ENCODE peak calls at places on chromosomes 6 and 20, in nine cellular contexts. One of them, this sample, is unnamed.

GRCh38 chr20:3383878-3384495 is 23.5 kb downstream of the DNAAF9 start:
- DNase-seq in nephron progenitor cell: no peak
- DNase-seq in cardiac fibroblast: no peak
- DNase-seq in CD4-positive, alpha-beta T cell: no peak
- DNase-seq in Panc1: no peak
- DNase-seq in mesothelial cell of epicardium: no peak
- DNase-seq in retinal pigment epithelial cell: no peak
- DNase-seq in Calu3: no peak
- DNase-seq in lower leg skin: no peak
- DNase-seq in this sample: no peak

GRCh38 chr6:53986721-53987526 is 124.3 kb upstream of the MLIP start:
- DNase-seq in nephron progenitor cell: peak
- DNase-seq in cardiac fibroblast: peak
- DNase-seq in CD4-positive, alpha-beta T cell: no peak
- DNase-seq in Panc1: no peak
- DNase-seq in mesothelial cell of epicardium: no peak
- DNase-seq in retinal pigment epithelial cell: peak
- DNase-seq in Calu3: no peak
- DNase-seq in lower leg skin: no peak
- DNase-seq in this sample: peak

GRCh38 chr6:158002249-158002950 is 20.7 kb downstream of the SYNJ2 start:
- DNase-seq in nephron progenitor cell: no peak
- DNase-seq in cardiac fibroblast: no peak
- DNase-seq in CD4-positive, alpha-beta T cell: no peak
- DNase-seq in Panc1: no peak
- DNase-seq in mesothelial cell of epicardium: no peak
- DNase-seq in retinal pigment epithelial cell: no peak
- DNase-seq in Calu3: peak
- DNase-seq in lower leg skin: no peak
- DNase-seq in this sample: no peak

GRCh38 chr20:24634855-24635254 is 165.4 kb downstream of the SYNDIG1 start:
- DNase-seq in nephron progenitor cell: peak
- DNase-seq in cardiac fibroblast: peak
- DNase-seq in CD4-positive, alpha-beta T cell: no peak
- DNase-seq in Panc1: no peak
- DNase-seq in mesothelial cell of epicardium: no peak
- DNase-seq in retinal pigment epithelial cell: peak
- DNase-seq in Calu3: no peak
- DNase-seq in lower leg skin: peak
- DNase-seq in this sample: peak

GRCh38 chr20:49534314-49534713 is 33.6 kb downstream of the PTGIS start:
- DNase-seq in nephron progenitor cell: peak
- DNase-seq in cardiac fibroblast: peak
- DNase-seq in CD4-positive, alpha-beta T cell: peak
- DNase-seq in Panc1: peak
- DNase-seq in mesothelial cell of epicardium: no peak
- DNase-seq in retinal pigment epithelial cell: no peak
- DNase-seq in Calu3: peak
- DNase-seq in lower leg skin: no peak
- DNase-seq in this sample: peak

GRCh38 chr20:15328084-15328483 is 990.7 kb upstream of the FLRT3 start:
- DNase-seq in nephron progenitor cell: no peak
- DNase-seq in cardiac fibroblast: no peak
- DNase-seq in CD4-positive, alpha-beta T cell: no peak
- DNase-seq in Panc1: no peak
- DNase-seq in mesothelial cell of epicardium: no peak
- DNase-seq in retinal pigment epithelial cell: no peak
- DNase-seq in Calu3: no peak
- DNase-seq in lower leg skin: no peak
- DNase-seq in this sample: no peak

GRCh38 chr6:157151989-157152388 is 171.3 kb downstream of the TMEM242 start:
- DNase-seq in nephron progenitor cell: no peak
- DNase-seq in cardiac fibroblast: peak
- DNase-seq in CD4-positive, alpha-beta T cell: no peak
- DNase-seq in Panc1: no peak
- DNase-seq in mesothelial cell of epicardium: no peak
- DNase-seq in retinal pigment epithelial cell: no peak
- DNase-seq in Calu3: no peak
- DNase-seq in lower leg skin: no peak
- DNase-seq in this sample: peak

GRCh38 chr20:11159728-11160127 is 485.9 kb upstream of the JAG1 start:
- DNase-seq in nephron progenitor cell: no peak
- DNase-seq in cardiac fibroblast: peak
- DNase-seq in CD4-positive, alpha-beta T cell: no peak
- DNase-seq in Panc1: no peak
- DNase-seq in mesothelial cell of epicardium: no peak
- DNase-seq in retinal pigment epithelial cell: no peak
- DNase-seq in Calu3: no peak
- DNase-seq in lower leg skin: no peak
- DNase-seq in this sample: peak

GRCh38 chr6:45472383-45472782 is 94.6 kb upstream of the SUPT3H start:
- DNase-seq in nephron progenitor cell: no peak
- DNase-seq in cardiac fibroblast: peak
- DNase-seq in CD4-positive, alpha-beta T cell: no peak
- DNase-seq in Panc1: no peak
- DNase-seq in mesothelial cell of epicardium: no peak
- DNase-seq in retinal pigment epithelial cell: no peak
- DNase-seq in Calu3: no peak
- DNase-seq in lower leg skin: no peak
- DNase-seq in this sample: peak

GRCh38 chr6:131001113-131001776 is 61.8 kb downstream of the EPB41L2 start:
- DNase-seq in nephron progenitor cell: no peak
- DNase-seq in cardiac fibroblast: no peak
- DNase-seq in CD4-positive, alpha-beta T cell: no peak
- DNase-seq in Panc1: no peak
- DNase-seq in mesothelial cell of epicardium: no peak
- DNase-seq in retinal pigment epithelial cell: no peak
- DNase-seq in Calu3: no peak
- DNase-seq in lower leg skin: no peak
- DNase-seq in this sample: no peak

GRCh38 chr6:131000544-131000943 is 62.5 kb downstream of the EPB41L2 start:
- DNase-seq in nephron progenitor cell: no peak
- DNase-seq in cardiac fibroblast: no peak
- DNase-seq in CD4-positive, alpha-beta T cell: no peak
- DNase-seq in Panc1: no peak
- DNase-seq in mesothelial cell of epicardium: no peak
- DNase-seq in retinal pigment epithelial cell: no peak
- DNase-seq in Calu3: no peak
- DNase-seq in lower leg skin: no peak
- DNase-seq in this sample: no peak

GRCh38 chr6:131004387-131004755 is 58.7 kb downstream of the EPB41L2 start:
- DNase-seq in nephron progenitor cell: no peak
- DNase-seq in cardiac fibroblast: no peak
- DNase-seq in CD4-positive, alpha-beta T cell: no peak
- DNase-seq in Panc1: no peak
- DNase-seq in mesothelial cell of epicardium: no peak
- DNase-seq in retinal pigment epithelial cell: no peak
- DNase-seq in Calu3: no peak
- DNase-seq in lower leg skin: no peak
- DNase-seq in this sample: no peak

GRCh38 chr6:131001945-131002661 is 60.9 kb downstream of the EPB41L2 start:
- DNase-seq in nephron progenitor cell: no peak
- DNase-seq in cardiac fibroblast: peak
- DNase-seq in CD4-positive, alpha-beta T cell: no peak
- DNase-seq in Panc1: no peak
- DNase-seq in mesothelial cell of epicardium: no peak
- DNase-seq in retinal pigment epithelial cell: no peak
- DNase-seq in Calu3: no peak
- DNase-seq in lower leg skin: no peak
- DNase-seq in this sample: peak

GRCh38 chr6:131003419-131004386 is 59.3 kb downstream of the EPB41L2 start:
- DNase-seq in nephron progenitor cell: no peak
- DNase-seq in cardiac fibroblast: no peak
- DNase-seq in CD4-positive, alpha-beta T cell: no peak
- DNase-seq in Panc1: no peak
- DNase-seq in mesothelial cell of epicardium: no peak
- DNase-seq in retinal pigment epithelial cell: no peak
- DNase-seq in Calu3: no peak
- DNase-seq in lower leg skin: no peak
- DNase-seq in this sample: no peak
- TF ChIP-seq CTCF in nephron progenitor cell: no peak
- TF ChIP-seq CTCF in cardiac fibroblast: no peak
- TF ChIP-seq CTCF in CD4-positive, alpha-beta T cell: no peak
- TF ChIP-seq CTCF in Panc1: no peak
- TF ChIP-seq CTCF in mesothelial cell of epicardium: no peak
- TF ChIP-seq CTCF in retinal pigment epithelial cell: no peak
- TF ChIP-seq CTCF in Calu3: no peak
- TF ChIP-seq CTCF in lower leg skin: no peak
- TF ChIP-seq CTCF in this sample: no peak

GRCh38 chr6:160978141-160978926 is 13.2 kb upstream of the MAP3K4 start:
- DNase-seq in nephron progenitor cell: no peak
- DNase-seq in cardiac fibroblast: peak
- DNase-seq in CD4-positive, alpha-beta T cell: no peak
- DNase-seq in Panc1: no peak
- DNase-seq in mesothelial cell of epicardium: no peak
- DNase-seq in retinal pigment epithelial cell: no peak
- DNase-seq in Calu3: no peak
- DNase-seq in lower leg skin: no peak
- DNase-seq in this sample: peak
- TF ChIP-seq CTCF in nephron progenitor cell: no peak
- TF ChIP-seq CTCF in cardiac fibroblast: no peak
- TF ChIP-seq CTCF in CD4-positive, alpha-beta T cell: no peak
- TF ChIP-seq CTCF in Panc1: no peak
- TF ChIP-seq CTCF in mesothelial cell of epicardium: no peak
- TF ChIP-seq CTCF in retinal pigment epithelial cell: no peak
- TF ChIP-seq CTCF in Calu3: no peak
- TF ChIP-seq CTCF in lower leg skin: no peak
- TF ChIP-seq CTCF in this sample: no peak

DNA sequence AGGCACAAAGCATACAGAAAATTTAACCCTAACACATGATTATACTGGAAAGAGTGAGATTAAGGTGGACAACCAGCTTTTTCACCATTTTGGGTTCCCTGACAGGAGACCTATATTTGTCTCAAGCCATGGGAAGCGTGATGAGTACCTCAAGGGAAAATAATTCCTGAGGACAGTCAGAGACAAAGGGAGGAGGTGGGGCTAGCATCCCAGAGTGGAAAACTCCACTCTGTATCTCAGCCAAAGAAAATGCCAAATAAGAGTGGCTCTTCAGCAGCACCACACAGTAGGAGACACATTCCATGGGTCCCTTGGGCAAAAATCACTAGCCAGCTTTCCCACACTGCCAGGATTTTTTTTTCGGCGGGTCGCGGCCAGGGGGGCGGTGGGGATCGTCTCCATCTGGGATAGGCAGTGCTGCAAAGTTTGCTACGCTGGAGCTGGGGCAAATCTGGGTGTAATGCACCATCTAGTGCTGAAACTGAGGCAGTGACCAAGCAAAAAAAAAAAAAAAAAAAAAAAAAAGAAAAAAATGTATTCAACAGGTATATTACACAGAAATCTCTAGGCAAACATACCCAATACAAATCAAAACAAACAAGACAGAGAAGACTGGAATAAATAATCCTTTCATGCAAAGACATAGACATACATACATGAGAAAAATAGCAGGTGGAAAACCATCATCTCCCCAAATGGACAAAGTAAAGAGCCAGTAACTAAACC is 77.3 kb upstream of the SLC35F1 start:
- DNase-seq in nephron progenitor cell: peak
- DNase-seq in cardiac fibroblast: peak
- DNase-seq in CD4-positive, alpha-beta T cell: no peak
- DNase-seq in Panc1: no peak
- DNase-seq in mesothelial cell of epicardium: no peak
- DNase-seq in retinal pigment epithelial cell: peak
- DNase-seq in Calu3: peak
- DNase-seq in lower leg skin: no peak
- DNase-seq in this sample: peak
- TF ChIP-seq CTCF in nephron progenitor cell: peak
- TF ChIP-seq CTCF in cardiac fibroblast: peak
- TF ChIP-seq CTCF in CD4-positive, alpha-beta T cell: no peak
- TF ChIP-seq CTCF in Panc1: peak
- TF ChIP-seq CTCF in mesothelial cell of epicardium: peak
- TF ChIP-seq CTCF in retinal pigment epithelial cell: peak
- TF ChIP-seq CTCF in Calu3: no peak
- TF ChIP-seq CTCF in lower leg skin: no peak
- TF ChIP-seq CTCF in this sample: peak

GRCh38 chr6:33276581-33276863 is 401 bp upstream of the B3GALT4 start:
- DNase-seq in nephron progenitor cell: no peak
- DNase-seq in cardiac fibroblast: no peak
- DNase-seq in CD4-positive, alpha-beta T cell: no peak
- DNase-seq in Panc1: no peak
- DNase-seq in mesothelial cell of epicardium: no peak
- DNase-seq in retinal pigment epithelial cell: no peak
- DNase-seq in Calu3: no peak
- DNase-seq in lower leg skin: no peak
- DNase-seq in this sample: no peak

GRCh38 chr6:33278392-33278741 is 1.4 kb downstream of the B3GALT4 start:
- DNase-seq in nephron progenitor cell: no peak
- DNase-seq in cardiac fibroblast: no peak
- DNase-seq in CD4-positive, alpha-beta T cell: no peak
- DNase-seq in Panc1: no peak
- DNase-seq in mesothelial cell of epicardium: no peak
- DNase-seq in retinal pigment epithelial cell: no peak
- DNase-seq in Calu3: no peak
- DNase-seq in lower leg skin: no peak
- DNase-seq in this sample: no peak

GRCh38 chr6:33278810-33279209 is 1.9 kb downstream of the B3GALT4 start:
- DNase-seq in nephron progenitor cell: no peak
- DNase-seq in cardiac fibroblast: no peak
- DNase-seq in CD4-positive, alpha-beta T cell: no peak
- DNase-seq in Panc1: no peak
- DNase-seq in mesothelial cell of epicardium: no peak
- DNase-seq in retinal pigment epithelial cell: no peak
- DNase-seq in Calu3: no peak
- DNase-seq in lower leg skin: no peak
- DNase-seq in this sample: no peak

GRCh38 chr6:33277663-33278391 is 904 bp downstream of the B3GALT4 start:
- DNase-seq in nephron progenitor cell: no peak
- DNase-seq in cardiac fibroblast: no peak
- DNase-seq in CD4-positive, alpha-beta T cell: peak
- DNase-seq in Panc1: no peak
- DNase-seq in mesothelial cell of epicardium: no peak
- DNase-seq in retinal pigment epithelial cell: no peak
- DNase-seq in Calu3: peak
- DNase-seq in lower leg skin: no peak
- DNase-seq in this sample: no peak

DNA sequence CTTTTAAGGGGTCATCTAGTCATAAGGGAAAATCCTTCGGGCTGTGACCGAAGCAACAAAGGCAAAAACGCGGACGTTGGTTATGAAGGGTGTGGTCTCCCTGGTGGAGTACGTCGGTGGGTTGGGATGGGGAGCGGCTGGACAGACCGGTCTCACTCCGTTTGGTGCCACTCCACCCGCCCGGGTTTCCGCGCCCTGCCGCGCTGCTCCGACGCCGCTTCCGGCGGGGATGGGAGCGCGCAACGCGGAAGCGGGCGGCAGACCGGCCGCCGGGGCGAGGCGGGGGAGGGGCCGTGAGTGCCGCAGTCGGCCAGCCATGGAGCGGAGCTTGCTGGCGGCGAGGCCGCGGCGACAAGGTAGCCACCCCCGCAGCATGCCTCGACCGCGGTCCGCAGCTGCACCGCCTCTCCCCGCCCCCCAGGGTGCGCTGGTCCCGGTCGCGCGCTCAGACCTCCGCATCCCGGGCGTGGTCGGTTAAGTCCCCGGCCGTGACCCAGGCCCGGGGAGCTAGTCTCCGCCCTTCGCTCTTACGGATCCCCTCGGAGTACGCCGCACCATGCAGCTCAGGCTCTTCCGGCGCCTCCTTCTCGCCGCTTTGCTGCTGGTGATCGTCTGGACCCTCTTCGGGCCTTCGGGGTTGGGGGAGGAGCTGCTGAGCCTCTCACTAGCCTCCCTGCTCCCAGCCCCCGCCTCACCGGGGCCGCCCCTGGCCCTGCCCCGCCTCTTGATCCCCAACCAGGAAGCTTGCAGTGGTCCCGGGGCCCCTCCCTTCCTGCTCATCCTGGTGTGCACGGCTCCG is at the start of gene B3GALT4:
- DNase-seq in nephron progenitor cell: peak
- DNase-seq in cardiac fibroblast: peak
- DNase-seq in CD4-positive, alpha-beta T cell: peak
- DNase-seq in Panc1: no peak
- DNase-seq in mesothelial cell of epicardium: peak
- DNase-seq in retinal pigment epithelial cell: no peak
- DNase-seq in Calu3: peak
- DNase-seq in lower leg skin: peak
- DNase-seq in this sample: peak
- TF ChIP-seq CTCF in nephron progenitor cell: peak
- TF ChIP-seq CTCF in cardiac fibroblast: peak
- TF ChIP-seq CTCF in CD4-positive, alpha-beta T cell: peak
- TF ChIP-seq CTCF in Panc1: no peak
- TF ChIP-seq CTCF in mesothelial cell of epicardium: peak
- TF ChIP-seq CTCF in retinal pigment epithelial cell: peak
- TF ChIP-seq CTCF in Calu3: peak
- TF ChIP-seq CTCF in lower leg skin: no peak
- TF ChIP-seq CTCF in this sample: peak